ENCODE peak calls at places on chromosome 13, in four cellular contexts. Y is amniotic stem cell; X is activated CD4-positive, alpha-beta T cell treated with anti-CD3 and anti-CD28 coated beads for 24 hours; N is EH. C is an unnamed sample.

GRCh38 chr13:98487522-98487921 is 89.4 kb downstream of the STK24 start:
- DNase-seq in N (no peak), Y (no peak), X (no peak), C (no peak)

GRCh38 chr13:49357694-49358093 is 86.2 kb downstream of the CAB39L start:
- DNase-seq in N (peak; percentile 83), Y (no peak), X (no peak), C (no peak)

GRCh38 chr13:42548731-42549554 is 25.0 kb upstream of the TNFSF11 start:
- DNase-seq in Y (no peak), N (no peak), X (no peak), C (peak; percentile 86)

GRCh38 chr13:32790731-32791130 is 204.5 kb downstream of the PDS5B start:
- DNase-seq in N (peak; percentile 9), X (no peak), Y (no peak), C (no peak)

GRCh38 chr13:33138441-33138840 is 122.2 kb downstream of the KL start:
- DNase-seq in N (no peak), Y (no peak), X (no peak), C (no peak)

GRCh38 chr13:104530741-104531140 is 1464.5 kb upstream of the SLC10A2 start:
- DNase-seq in X (no peak), Y (no peak), N (no peak), C (no peak)

GRCh38 chr13:43934273-43934672 is 54.6 kb downstream of the LACC1 start:
- DNase-seq in X (no peak), Y (no peak), N (no peak), C (no peak)

GRCh38 chr13:93450226-93450625 is 223.6 kb downstream of the GPC6 start:
- DNase-seq in X (no peak), N (peak; percentile 8), Y (no peak), C (no peak)

GRCh38 chr13:97502691-97503090 is 68.7 kb downstream of the RAP2A start:
- DNase-seq in N (peak; percentile 15), Y (no peak), X (no peak), C (no peak)

GRCh38 chr13:48043789-48044503 is 6.4 kb downstream of the NUDT15 start:
- DNase-seq in X (no peak), Y (no peak), N (peak; percentile 80), C (no peak)

GRCh38 chr13:30257433-30258099 is 49.8 kb downstream of the KATNAL1 start:
- DNase-seq in Y (no peak), N (peak; percentile 25), X (no peak), C (no peak)

GRCh38 chr13:60837806-60838205 is 440.8 kb downstream of the TDRD3 start:
- DNase-seq in N (no peak), X (no peak), Y (no peak), C (no peak)

GRCh38 chr13:98731925-98732324 is 20.5 kb downstream of the SLC15A1 start:
- DNase-seq in X (no peak), Y (no peak), N (no peak), C (no peak)

GRCh38 chr13:35855531-35856019 is 275.6 kb downstream of the DCLK1 start:
- DNase-seq in Y (no peak), N (peak; percentile 47), X (no peak), C (no peak)